ENCODE peak calls at places on chromosomes 6 and 20, in nine cellular contexts. D is AG09309; N is CD4-positive, CD25-positive, alpha-beta regulatory T cell; X is left kidney; V is T1000; P is GM19239; Q is brain microvascular endothelial cell; C is epithelial cell of esophagus; H is upper lobe of right lung. F is an unnamed sample.

GRCh38 chr6:33907227-33907626 is 103.4 kb upstream of the MLN start:
- DNase-seq in P (no peak), H (no peak), V (no peak), N (no peak), X (no peak), C (no peak), D (no peak), Q (no peak), F (no peak)

GRCh38 chr20:58148891-58149290 is 79.6 kb downstream of the ANKRD60 start:
- DNase-seq in N (no peak), V (no peak), H (no peak), D (no peak), X (no peak), C (no peak), Q (no peak), P (no peak), F (no peak)

GRCh38 chr6:62615366-62616015 is 329.5 kb upstream of the KHDRBS2 start:
- DNase-seq in P (no peak), V (no peak), D (no peak), H (peak; percentile 66), N (no peak), X (no peak), Q (no peak), C (no peak), F (no peak)

GRCh38 chr6:106630366-106630765 is 988 bp downstream of the QRSL1 start:
- DNase-seq in P (no peak), D (no peak), Q (no peak), N (no peak), C (no peak), H (no peak), X (peak; percentile 16), V (no peak), F (peak; percentile 27)

GRCh38 chr6:157951828-157952227 is 29.8 kb upstream of the SYNJ2 start:
- DNase-seq in H (no peak), P (no peak), D (no peak), C (no peak), V (no peak), N (no peak), Q (no peak), X (no peak), F (no peak)

GRCh38 chr20:8133816-8134451 is 1.9 kb downstream of the PLCB1 start:
- DNase-seq in Q (no peak), P (no peak), D (no peak), H (no peak), V (no peak), X (no peak), N (no peak), C (no peak), F (no peak)

GRCh38 chr6:26187981-26188635 is 100.9 kb downstream of the HFE start:
- DNase-seq in D (no peak), C (peak; percentile 50), H (no peak), V (no peak), Q (no peak), P (no peak), X (peak; percentile 76), N (no peak), F (peak; percentile 45)

GRCh38 chr6:157985378-157986155 is 3.9 kb downstream of the SYNJ2 start:
- DNase-seq in Q (no peak), D (no peak), C (peak; percentile 38), X (peak; percentile 54), N (no peak), V (no peak), P (no peak), H (peak; percentile 38), F (no peak)

GRCh38 chr6:152308306-152308705 is 328.9 kb downstream of the SYNE1 start:
- DNase-seq in Q (no peak), V (no peak), P (no peak), N (no peak), C (no peak), X (no peak), H (no peak), D (no peak), F (no peak)

GRCh38 chr6:157929765-157930319 is 51.8 kb upstream of the SYNJ2 start:
- DNase-seq in D (no peak), H (no peak), Q (no peak), C (no peak), P (no peak), X (no peak), N (no peak), V (no peak), F (no peak)

GRCh38 chr6:128280066-128280465 is 240.3 kb downstream of the PTPRK start:
- DNase-seq in H (no peak), C (no peak), P (no peak), N (no peak), X (no peak), D (no peak), Q (no peak), V (no peak), F (no peak)

GRCh38 chr6:139449611-139450000 is 75.2 kb upstream of the CITED2 start:
- DNase-seq in C (peak; percentile 23), D (no peak), P (no peak), X (no peak), Q (no peak), V (no peak), N (no peak), H (no peak), F (peak; percentile 23)

GRCh38 chr20:20603339-20603990 is 109.0 kb downstream of the RALGAPA2 start:
- DNase-seq in D (no peak), C (peak; percentile 99), X (peak; percentile 72), Q (no peak), N (no peak), P (peak; percentile 50), H (no peak), V (no peak), F (peak; percentile 76)

GRCh38 chr6:52995913-52996685 is 1.0 kb upstream of the GSTA4 start:
- DNase-seq in X (peak; percentile 78), Q (peak; percentile 18), P (no peak), V (no peak), H (no peak), N (no peak), C (peak; percentile 83), D (peak; percentile 53), F (peak; percentile 89)

GRCh38 chr6:3245216-3245615 is 13.5 kb upstream of the PSMG4 start:
- DNase-seq in V (no peak), X (no peak), P (no peak), N (no peak), C (no peak), H (no peak), Q (no peak), D (no peak), F (no peak)

GRCh38 chr6:16723833-16724232 is 37.4 kb downstream of the ATXN1 start:
- DNase-seq in D (peak; percentile 83), Q (peak; percentile 92), X (peak; percentile 44), C (peak; percentile 97), V (peak; percentile 19), P (no peak), N (no peak), H (no peak), F (peak; percentile 95)

GRCh38 chr20:63449796-63450730 is 22.4 kb downstream of the KCNQ2 start:
- DNase-seq in X (no peak), D (no peak), C (no peak), H (no peak), P (no peak), Q (no peak), N (no peak), V (no peak), F (no peak)

F was measured in kidney tubule cell.